ENCODE peak calls at places on chromosomes 6 and 20, in nine cellular contexts. D is adipocyte; Q is effector memory CD4-positive, alpha-beta T cell; Y is CD8-positive, alpha-beta memory T cell; P is psoas muscle; A is adrenal gland; T is BE2C; K is IMR-90; U is GM23248. R is an unnamed sample. For H3K4me1, the result is how much of the 10 kb centered on the place peaks cover.

GRCh38 chr6:30818426-30818841 is 65.9 kb upstream of the DDR1 start:
- DNase-seq in D (peak), Q (no peak), Y (no peak), P (no peak), A (no peak), T (no peak), K (peak), U (peak), R (no peak)

GRCh38 chr6:32865724-32866443 is 11.9 kb downstream of the PSMB9 start:
- DNase-seq in D (no peak), Q (no peak), Y (no peak), P (no peak), A (no peak), T (no peak), K (no peak), U (no peak), R (no peak)

GRCh38 chr6:156589281-156589680 is 187.9 kb upstream of the ARID1B start:
- DNase-seq in D (peak), Q (no peak), Y (no peak), P (no peak), A (no peak), T (no peak), K (peak), U (peak), R (no peak)

GRCh38 chr6:163392533-163392932 is 22.0 kb upstream of the QKI start:
- DNase-seq in D (peak), Q (no peak), Y (no peak), P (no peak), A (peak), T (peak), K (peak), U (peak), R (no peak)

GRCh38 chr6:132693478-132693877 is 20.4 kb downstream of the VNN1 start:
- DNase-seq in D (peak), Q (no peak), Y (no peak), P (no peak), A (no peak), T (no peak), K (peak), U (no peak), R (no peak)

GRCh38 chr6:84728602-84729001 is 35.8 kb downstream of the TBX18 start:
- DNase-seq in D (no peak), Q (no peak), Y (no peak), P (no peak), A (no peak), T (no peak), K (peak), U (peak), R (no peak)

GRCh38 chr6:64428186-64428585 is 792.6 kb downstream of the PHF3 start:
- DNase-seq in D (no peak), Q (no peak), Y (no peak), P (no peak), A (no peak), T (no peak), K (no peak), U (no peak), R (no peak)

GRCh38 chr6:140073456-140073855 is 699.0 kb upstream of the CITED2 start:
- DNase-seq in D (peak), Q (no peak), Y (no peak), P (no peak), A (no peak), T (no peak), K (peak), U (peak), R (no peak)

GRCh38 chr6:33689879-33690278 is 21.6 kb downstream of the UQCC2 start:
- DNase-seq in D (no peak), Q (no peak), Y (no peak), P (peak), A (no peak), T (no peak), K (no peak), U (peak), R (no peak)

GRCh38 chr20:9474835-9475413 is 39.5 kb upstream of the LAMP5 start:
- DNase-seq in D (peak), Q (no peak), Y (no peak), P (no peak), A (no peak), T (no peak), K (peak), U (peak), R (no peak)

DNA sequence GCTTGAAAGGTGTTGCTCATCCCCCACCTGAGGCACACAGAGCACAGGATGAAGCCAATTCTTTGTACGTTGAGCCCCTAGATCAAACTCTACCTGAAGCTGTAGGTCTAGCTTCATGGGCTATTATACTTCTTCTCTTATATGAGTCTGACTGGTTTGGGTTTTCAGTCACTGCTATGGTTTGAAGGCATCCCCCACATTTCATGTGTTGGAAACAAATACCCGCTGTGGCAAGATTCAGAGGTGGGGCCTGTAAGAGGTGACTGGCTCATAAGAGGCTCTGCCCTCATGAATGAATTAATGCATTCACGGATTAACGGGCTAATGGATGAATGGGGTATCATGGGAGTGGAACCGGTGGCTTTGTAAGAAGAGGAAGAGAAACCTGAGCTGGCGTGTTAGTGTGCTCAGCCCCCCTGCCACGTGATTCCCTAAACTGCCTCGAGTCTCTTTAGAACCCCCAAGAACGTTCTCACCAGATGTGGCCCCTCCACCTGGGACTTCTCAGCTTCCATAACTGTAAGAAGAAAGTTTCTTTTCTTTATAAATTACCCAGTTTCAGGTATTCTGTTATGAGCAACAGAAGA is 39.2 kb downstream of the PREX1 start:
- DNase-seq in D (no peak), Q (no peak), Y (no peak), P (no peak), A (no peak), T (no peak), K (no peak), U (no peak), R (no peak)
- H3K4me1 ChIP-seq in D (under half), Q (under half), Y (half or more), P (under half), A (under half), T (under half), K (under half), U (under half), R (half or more)

GRCh38 chr6:35051393-35051792 is 89.7 kb downstream of the TCP11 start:
- DNase-seq in D (no peak), Q (no peak), Y (no peak), P (no peak), A (no peak), T (no peak), K (no peak), U (no peak), R (no peak)
- H3K4me1 ChIP-seq in D (half or more), Q (under half), Y (under half), P (under half), A (half or more), T (under half), K (under half), U (under half), R (under half)

DNA sequence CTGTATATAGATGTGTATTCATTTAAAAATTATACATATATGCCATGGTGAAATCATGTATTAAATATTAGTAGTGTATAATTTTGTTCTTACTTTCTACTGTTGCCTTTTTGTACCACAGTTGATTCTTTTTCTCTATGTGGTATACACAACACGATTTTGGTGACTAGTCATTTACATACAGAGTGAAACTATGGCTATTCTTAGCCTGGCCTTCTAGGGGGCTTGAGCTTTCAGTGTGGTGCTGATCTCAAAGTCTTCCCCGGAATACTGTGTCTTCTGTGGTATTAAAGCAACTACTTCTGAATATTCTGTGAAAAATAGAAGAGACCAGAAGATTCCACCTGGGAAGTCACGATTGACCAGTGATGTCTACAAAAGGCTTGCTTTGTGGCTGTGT is 301.9 kb downstream of the UTRN start:
- DNase-seq in D (no peak), Q (no peak), Y (no peak), P (no peak), A (no peak), T (no peak), K (no peak), U (no peak), R (no peak)
- H3K4me1 ChIP-seq in D (half or more), Q (under half), Y (under half), P (under half), A (under half), T (under half), K (under half), U (under half), R (under half)

GRCh38 chr6:149330133-149330532 is 12.6 kb downstream of the TAB2 start:
- DNase-seq in D (no peak), Q (no peak), Y (no peak), P (no peak), A (no peak), T (no peak), K (no peak), U (no peak), R (no peak)

GRCh38 chr6:149331871-149332270 is 14.4 kb downstream of the TAB2 start:
- DNase-seq in D (no peak), Q (no peak), Y (no peak), P (no peak), A (no peak), T (no peak), K (peak), U (peak), R (no peak)

GRCh38 chr6:149328083-149328482 is 10.6 kb downstream of the TAB2 start:
- DNase-seq in D (no peak), Q (no peak), Y (no peak), P (no peak), A (no peak), T (no peak), K (peak), U (no peak), R (no peak)

GRCh38 chr6:149331043-149331807 is 13.7 kb downstream of the TAB2 start:
- DNase-seq in D (peak), Q (no peak), Y (no peak), P (no peak), A (no peak), T (no peak), K (peak), U (peak), R (no peak)

GRCh38 chr6:149329529-149329928 is 12.0 kb downstream of the TAB2 start:
- DNase-seq in D (no peak), Q (no peak), Y (no peak), P (no peak), A (no peak), T (no peak), K (no peak), U (no peak), R (no peak)
- H3K4me1 ChIP-seq in D (under half), Q (half or more), Y (half or more), P (half or more), A (half or more), T (under half), K (under half), U (under half), R (half or more)

GRCh38 chr6:56540950-56541600 is 101.6 kb downstream of the DST start:
- DNase-seq in D (no peak), Q (no peak), Y (no peak), P (no peak), A (no peak), T (no peak), K (peak), U (peak), R (no peak)
- H3K4me1 ChIP-seq in D (under half), Q (under half), Y (under half), P (half or more), A (half or more), T (under half), K (under half), U (half or more), R (under half)

GRCh38 chr6:4354181-4354580 is 218.8 kb upstream of the ECI2 start:
- DNase-seq in D (no peak), Q (no peak), Y (no peak), P (no peak), A (no peak), T (no peak), K (no peak), U (no peak), R (no peak)

GRCh38 chr6:4351857-4352669 is 216.7 kb upstream of the ECI2 start:
- DNase-seq in D (peak), Q (no peak), Y (no peak), P (peak), A (peak), T (no peak), K (peak), U (peak), R (no peak)

GRCh38 chr6:4350571-4351505 is 215.5 kb upstream of the ECI2 start:
- DNase-seq in D (no peak), Q (no peak), Y (no peak), P (no peak), A (peak), T (no peak), K (peak), U (peak), R (no peak)

GRCh38 chr6:4351506-4351852 is 216.1 kb upstream of the ECI2 start:
- DNase-seq in D (no peak), Q (no peak), Y (no peak), P (no peak), A (no peak), T (no peak), K (no peak), U (no peak), R (no peak)

GRCh38 chr6:4352731-4353130 is 217.4 kb upstream of the ECI2 start:
- DNase-seq in D (peak), Q (no peak), Y (no peak), P (no peak), A (no peak), T (no peak), K (peak), U (peak), R (no peak)
- H3K4me1 ChIP-seq in D (under half), Q (under half), Y (under half), P (under half), A (under half), T (under half), K (under half), U (under half), R (under half)

R was measured in CD4-positive, CD25-positive, alpha-beta regulatory T cell.